ENCODE peak calls at places on chromosome 18, in seven cellular contexts. B is upper lobe of left lung, T is suprapubic skin, Q is prostate gland, N is spleen, R is transverse colon, I is GM12878. J is an unnamed sample. For H3K4me1, the result is how much of the 10 kb centered on the place peaks cover.

GRCh38 chr18:59900222-59901128 is 679 bp downstream of the PMAIP1 start:
- DNase-seq in B (no peak), N (peak), Q (peak), R (peak), I (no peak), T (peak), J (no peak)

GRCh38 chr18:63290456-63291200 is 28.9 kb downstream of the BCL2 start:
- DNase-seq in Q (no peak), B (no peak), I (no peak), N (no peak), T (no peak), R (no peak), J (no peak)

GRCh38 chr18:59021500-59021899 is 118.2 kb upstream of the SEC11C start:
- DNase-seq in Q (no peak), T (no peak), B (no peak), I (no peak), N (no peak), R (no peak), J (peak)

GRCh38 chr18:55515946-55516710 is 71.9 kb downstream of the TCF4 start:
- DNase-seq in B (no peak), I (no peak), R (no peak), T (no peak), Q (no peak), N (no peak), J (no peak)

GRCh38 chr18:808086-808485 is 4.0 kb downstream of the YES1 start:
- DNase-seq in N (no peak), B (no peak), R (no peak), I (no peak), T (no peak), Q (no peak), J (no peak)

GRCh38 chr18:34495434-34495833 is 214.7 kb upstream of the DTNA start:
- DNase-seq in I (no peak), R (no peak), Q (no peak), B (no peak), N (no peak), T (no peak), J (no peak)

GRCh38 chr18:44900627-44901026 is 219.9 kb downstream of the SETBP1 start:
- DNase-seq in I (no peak), B (no peak), N (no peak), Q (no peak), R (no peak), T (no peak), J (no peak)

GRCh38 chr18:37484893-37485834 is 80.4 kb downstream of the CELF4 start:
- DNase-seq in T (no peak), Q (no peak), I (no peak), R (peak), B (peak), N (no peak), J (no peak)

GRCh38 chr18:35619941-35620340 is 38.4 kb downstream of the GALNT1 start:
- DNase-seq in T (no peak), B (no peak), N (no peak), R (no peak), I (no peak), Q (no peak), J (no peak)

GRCh38 chr18:57791911-57792310 is 11.2 kb downstream of the ATP8B1 start:
- DNase-seq in Q (no peak), N (no peak), T (no peak), R (no peak), I (no peak), B (no peak), J (no peak)

GRCh38 chr18:57793630-57793986 is 9.5 kb downstream of the ATP8B1 start:
- DNase-seq in Q (no peak), I (no peak), N (no peak), R (no peak), B (no peak), T (no peak), J (no peak)

GRCh38 chr18:57791192-57791591 is 11.9 kb downstream of the ATP8B1 start:
- DNase-seq in B (no peak), R (no peak), Q (no peak), I (no peak), N (no peak), T (no peak), J (no peak)

GRCh38 chr18:57794951-57795728 is 8.0 kb downstream of the ATP8B1 start:
- DNase-seq in I (no peak), B (no peak), T (no peak), Q (no peak), R (peak), N (no peak), J (no peak)

GRCh38 chr18:57792741-57793629 is 10.1 kb downstream of the ATP8B1 start:
- DNase-seq in Q (no peak), I (no peak), N (no peak), B (no peak), R (no peak), T (no peak), J (no peak)
- TF ChIP-seq POLR2AphosphoS5 in Q (peak), I (no peak), N (no peak), B (no peak), R (no peak), T (no peak), J (no peak)

GRCh38 chr18:68220458-68220857 is 494.4 kb downstream of the TMX3 start:
- DNase-seq in B (no peak), I (no peak), T (no peak), N (no peak), R (no peak), Q (no peak), J (no peak)
- TF ChIP-seq POLR2A in B (no peak), I (no peak), T (no peak), N (no peak), R (no peak), Q (no peak), J (no peak)

GRCh38 chr18:13451208-13451530 is 232.6 kb downstream of the LDLRAD4 start:
- DNase-seq in N (no peak), R (no peak), Q (no peak), T (peak), I (no peak), B (no peak), J (no peak)
- H3K4me1 ChIP-seq in N (under half), R (under half), Q (under half), T (under half), I (under half), B (under half), J (under half)

GRCh38 chr18:75865639-75866038 is 438.1 kb upstream of the SMIM21 start:
- DNase-seq in N (no peak), R (no peak), B (no peak), I (no peak), T (no peak), Q (no peak), J (no peak)

GRCh38 chr18:75864816-75865215 is 437.3 kb upstream of the SMIM21 start:
- DNase-seq in R (no peak), Q (no peak), N (no peak), I (no peak), B (no peak), T (no peak), J (no peak)

GRCh38 chr18:75868031-75868430 is 440.5 kb upstream of the SMIM21 start:
- DNase-seq in N (peak), I (no peak), T (no peak), B (no peak), R (no peak), Q (no peak), J (no peak)

GRCh38 chr18:75874401-75875093 is 447.0 kb upstream of the SMIM21 start:
- DNase-seq in R (no peak), I (no peak), T (no peak), Q (no peak), B (no peak), N (no peak), J (no peak)

DNA sequence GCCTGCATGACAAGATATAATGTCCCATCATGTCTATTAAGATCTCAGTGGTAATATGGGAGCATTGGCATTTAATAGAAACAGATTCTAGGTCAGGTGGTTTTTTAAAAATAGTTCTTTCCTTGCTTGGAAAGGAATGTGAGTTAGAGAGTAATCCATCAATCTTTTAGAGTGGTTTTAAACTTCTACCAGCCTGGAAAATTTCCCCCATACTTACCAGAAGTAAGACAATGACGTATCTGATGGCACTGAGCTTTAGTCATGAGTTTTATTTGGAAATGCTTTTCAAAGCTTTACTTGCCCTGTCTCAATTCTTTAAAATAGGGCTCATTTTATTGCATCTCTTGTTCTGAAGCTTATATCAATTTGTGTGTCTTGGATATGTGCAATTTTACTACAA is 441.7 kb upstream of the SMIM21 start:
- DNase-seq in N (no peak), Q (no peak), B (no peak), R (no peak), T (no peak), I (no peak), J (no peak)
- TF ChIP-seq POLR2AphosphoS5 in N (no peak), Q (no peak), B (no peak), R (peak), T (no peak), I (no peak), J (no peak)

GRCh38 chr18:79528296-79528695 is 132.6 kb downstream of the NFATC1 start:
- DNase-seq in N (peak), R (no peak), B (no peak), Q (no peak), T (peak), I (no peak), J (no peak)

GRCh38 chr18:79527656-79528055 is 131.9 kb downstream of the NFATC1 start:
- DNase-seq in N (no peak), B (no peak), R (no peak), I (no peak), T (peak), Q (no peak), J (no peak)

GRCh38 chr18:79529296-79529695 is 133.6 kb downstream of the NFATC1 start:
- DNase-seq in N (peak), Q (no peak), I (no peak), B (no peak), T (peak), R (peak), J (no peak)

GRCh38 chr18:79529991-79530390 is 134.3 kb downstream of the NFATC1 start:
- DNase-seq in I (no peak), N (peak), T (peak), R (peak), Q (no peak), B (no peak), J (no peak)

GRCh38 chr18:79528846-79529245 is 133.1 kb downstream of the NFATC1 start:
- DNase-seq in B (peak), Q (peak), T (peak), N (peak), I (no peak), R (peak), J (no peak)
- TF ChIP-seq POLR2A in B (no peak), Q (no peak), T (no peak), N (no peak), I (no peak), R (no peak), J (no peak)

GRCh38 chr18:7764406-7764805 is 197.3 kb downstream of the PTPRM start:
- DNase-seq in Q (no peak), N (no peak), I (no peak), T (no peak), R (no peak), B (no peak), J (no peak)
- H3K4me1 ChIP-seq in Q (under half), N (under half), I (under half), T (under half), R (under half), B (under half), J (under half)

GRCh38 chr18:61893971-61894750 is 1.4 kb upstream of the RNF152 start:
- DNase-seq in N (peak), Q (peak), T (peak), R (peak), B (peak), I (no peak), J (peak)
- TF ChIP-seq POLR2AphosphoS5 in N (peak), Q (peak), T (no peak), R (peak), B (peak), I (no peak), J (no peak)

DNA sequence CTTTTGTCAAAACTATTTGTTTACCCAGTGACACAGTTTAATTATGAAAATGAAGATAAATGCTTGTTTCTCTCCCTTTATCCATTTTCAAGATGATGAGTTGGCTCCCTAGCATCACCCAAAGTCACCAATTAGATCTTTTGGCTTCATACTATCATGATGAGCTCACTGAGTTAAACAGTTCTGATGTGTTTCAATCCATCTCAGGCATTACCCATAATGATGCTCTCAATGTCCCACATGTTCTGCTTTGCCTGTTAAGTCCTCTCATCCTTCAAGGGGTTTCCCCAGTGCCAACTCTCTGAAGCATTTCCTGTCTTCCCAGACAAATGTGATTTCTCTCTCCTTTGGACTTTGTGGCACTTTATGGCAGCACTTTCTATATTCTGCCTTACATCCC is 92.7 kb downstream of the EPB41L3 start:
- DNase-seq in Q (no peak), R (no peak), T (no peak), B (no peak), N (no peak), I (no peak), J (no peak)
- TF ChIP-seq POLR2A in Q (no peak), R (no peak), T (no peak), B (no peak), N (no peak), I (no peak), J (no peak)

GRCh38 chr18:46179306-46179705 is 75.1 kb downstream of the HAUS1 start:
- DNase-seq in B (no peak), Q (no peak), R (no peak), N (no peak), I (no peak), T (no peak), J (no peak)
- H3K4me1 ChIP-seq in B (under half), Q (under half), R (under half), N (under half), I (under half), T (half or more), J (under half)

GRCh38 chr18:6609882-6610281 is 119.6 kb upstream of the ARHGAP28 start:
- DNase-seq in B (no peak), R (no peak), I (no peak), Q (no peak), N (no peak), T (no peak), J (no peak)

GRCh38 chr18:6607348-6607747 is 122.2 kb upstream of the ARHGAP28 start:
- DNase-seq in B (no peak), I (no peak), T (no peak), R (no peak), Q (peak), N (no peak), J (no peak)

GRCh38 chr18:6606411-6607085 is 123.0 kb upstream of the ARHGAP28 start:
- DNase-seq in Q (no peak), B (no peak), R (no peak), T (no peak), N (no peak), I (no peak), J (no peak)

GRCh38 chr18:6601241-6601640 is 128.3 kb upstream of the ARHGAP28 start:
- DNase-seq in B (no peak), R (no peak), T (no peak), I (no peak), N (no peak), Q (no peak), J (no peak)

DNA sequence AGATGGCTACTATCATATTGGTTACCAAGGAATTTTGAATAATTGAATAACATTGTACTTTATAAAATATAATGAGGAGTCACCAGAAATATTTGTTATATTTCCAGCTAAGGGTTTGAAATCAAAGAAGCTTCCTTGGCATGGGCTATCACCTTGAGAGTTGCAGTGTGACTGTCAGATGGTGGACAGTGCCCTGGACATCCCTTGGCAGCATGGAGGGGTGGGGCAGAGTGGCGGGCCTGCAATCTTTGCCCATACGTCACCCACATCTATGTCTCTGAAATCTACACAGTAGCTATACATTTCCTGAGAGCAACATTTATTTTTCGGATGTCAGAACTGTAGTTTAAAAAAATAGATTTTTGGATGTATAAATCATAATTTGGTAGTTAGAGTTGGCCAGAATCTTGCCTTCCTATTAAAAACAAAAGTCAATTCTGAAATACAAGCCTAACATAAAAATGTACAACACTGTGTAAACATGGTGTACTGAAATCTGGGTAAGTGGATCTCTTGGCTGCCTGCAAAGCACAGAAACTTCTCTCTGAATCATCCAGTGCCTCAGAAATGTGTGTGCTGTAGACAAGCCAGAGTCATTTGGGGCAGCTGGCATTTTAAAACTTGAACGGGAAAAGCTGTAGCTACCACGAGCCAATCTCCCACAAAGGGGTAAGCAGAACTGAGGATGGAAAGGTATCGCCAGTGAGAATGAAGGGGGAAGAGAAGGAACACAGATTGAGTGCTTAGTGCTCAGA is 124.2 kb upstream of the ARHGAP28 start:
- DNase-seq in B (no peak), Q (peak), I (no peak), N (no peak), T (no peak), R (no peak), J (no peak)
- TF ChIP-seq POLR2AphosphoS5 in B (no peak), Q (peak), I (no peak), N (no peak), T (no peak), R (no peak), J (no peak)